ENCODE peak calls at places on chromosomes 4 and X, in seven cellular contexts. One of them, this sample, is unnamed.

GRCh38 chrX:40647307-40648197 is at the start of gene CXorf38:
- DNase-seq in activated naive CD8-positive, alpha-beta T cell treated with anti-CD3 and anti-CD28 coated beads, Interleukin-2, amount 50 U/mL, for 24 hours: peak
- DNase-seq in AG09319: peak
- DNase-seq in dorsolateral prefrontal cortex: peak
- DNase-seq in CD4-positive, alpha-beta T cell: peak
- DNase-seq in nucleus accumbens: peak
- DNase-seq in progenitor cell of endocrine pancreas: peak
- DNase-seq in this sample: peak

GRCh38 chrX:9327747-9328145 is 137.1 kb upstream of the TBL1X start:
- DNase-seq in nucleus accumbens: no peak
- DNase-seq in progenitor cell of endocrine pancreas: no peak
- DNase-seq in dorsolateral prefrontal cortex: no peak
- DNase-seq in AG09319: peak
- DNase-seq in CD4-positive, alpha-beta T cell: no peak
- DNase-seq in activated naive CD8-positive, alpha-beta T cell treated with anti-CD3 and anti-CD28 coated beads, Interleukin-2, amount 50 U/mL, for 24 hours: no peak
- DNase-seq in this sample: no peak

GRCh38 chrX:5236096-5236495 is 992.6 kb downstream of the NLGN4X start:
- DNase-seq in progenitor cell of endocrine pancreas: peak
- DNase-seq in activated naive CD8-positive, alpha-beta T cell treated with anti-CD3 and anti-CD28 coated beads, Interleukin-2, amount 50 U/mL, for 24 hours: no peak
- DNase-seq in dorsolateral prefrontal cortex: no peak
- DNase-seq in AG09319: no peak
- DNase-seq in nucleus accumbens: no peak
- DNase-seq in CD4-positive, alpha-beta T cell: no peak
- DNase-seq in this sample: no peak

GRCh38 chr4:10584042-10584441 is 100.5 kb downstream of the CLNK start:
- DNase-seq in AG09319: no peak
- DNase-seq in dorsolateral prefrontal cortex: no peak
- DNase-seq in progenitor cell of endocrine pancreas: no peak
- DNase-seq in nucleus accumbens: no peak
- DNase-seq in activated naive CD8-positive, alpha-beta T cell treated with anti-CD3 and anti-CD28 coated beads, Interleukin-2, amount 50 U/mL, for 24 hours: no peak
- DNase-seq in CD4-positive, alpha-beta T cell: no peak
- DNase-seq in this sample: no peak

GRCh38 chr4:104811727-104812126 is 317.0 kb upstream of the CXXC4 start:
- DNase-seq in nucleus accumbens: no peak
- DNase-seq in dorsolateral prefrontal cortex: no peak
- DNase-seq in activated naive CD8-positive, alpha-beta T cell treated with anti-CD3 and anti-CD28 coated beads, Interleukin-2, amount 50 U/mL, for 24 hours: no peak
- DNase-seq in CD4-positive, alpha-beta T cell: no peak
- DNase-seq in AG09319: no peak
- DNase-seq in progenitor cell of endocrine pancreas: no peak
- DNase-seq in this sample: no peak

GRCh38 chr4:120052840-120053239 is 13.8 kb downstream of the MAD2L1 start:
- DNase-seq in progenitor cell of endocrine pancreas: no peak
- DNase-seq in nucleus accumbens: no peak
- DNase-seq in dorsolateral prefrontal cortex: no peak
- DNase-seq in AG09319: peak
- DNase-seq in activated naive CD8-positive, alpha-beta T cell treated with anti-CD3 and anti-CD28 coated beads, Interleukin-2, amount 50 U/mL, for 24 hours: no peak
- DNase-seq in CD4-positive, alpha-beta T cell: no peak
- DNase-seq in this sample: no peak

GRCh38 chrX:154010330-154011087 is 9.2 kb downstream of the IRAK1 start:
- DNase-seq in nucleus accumbens: no peak
- DNase-seq in progenitor cell of endocrine pancreas: no peak
- DNase-seq in dorsolateral prefrontal cortex: no peak
- DNase-seq in AG09319: no peak
- DNase-seq in CD4-positive, alpha-beta T cell: no peak
- DNase-seq in activated naive CD8-positive, alpha-beta T cell treated with anti-CD3 and anti-CD28 coated beads, Interleukin-2, amount 50 U/mL, for 24 hours: no peak
- DNase-seq in this sample: no peak

GRCh38 chr4:88522702-88523324 is 763 bp downstream of the PYURF start:
- DNase-seq in CD4-positive, alpha-beta T cell: no peak
- DNase-seq in progenitor cell of endocrine pancreas: no peak
- DNase-seq in nucleus accumbens: no peak
- DNase-seq in AG09319: no peak
- DNase-seq in activated naive CD8-positive, alpha-beta T cell treated with anti-CD3 and anti-CD28 coated beads, Interleukin-2, amount 50 U/mL, for 24 hours: peak
- DNase-seq in dorsolateral prefrontal cortex: peak
- DNase-seq in this sample: no peak

GRCh38 chr4:123853651-123854050 is 457.1 kb downstream of the SPRY1 start:
- DNase-seq in CD4-positive, alpha-beta T cell: no peak
- DNase-seq in activated naive CD8-positive, alpha-beta T cell treated with anti-CD3 and anti-CD28 coated beads, Interleukin-2, amount 50 U/mL, for 24 hours: no peak
- DNase-seq in AG09319: no peak
- DNase-seq in progenitor cell of endocrine pancreas: no peak
- DNase-seq in dorsolateral prefrontal cortex: no peak
- DNase-seq in nucleus accumbens: no peak
- DNase-seq in this sample: no peak

GRCh38 chrX:49910344-49910743 is 12.1 kb upstream of the CLCN5 start:
- DNase-seq in activated naive CD8-positive, alpha-beta T cell treated with anti-CD3 and anti-CD28 coated beads, Interleukin-2, amount 50 U/mL, for 24 hours: no peak
- DNase-seq in dorsolateral prefrontal cortex: no peak
- DNase-seq in AG09319: no peak
- DNase-seq in progenitor cell of endocrine pancreas: no peak
- DNase-seq in CD4-positive, alpha-beta T cell: no peak
- DNase-seq in nucleus accumbens: no peak
- DNase-seq in this sample: no peak